ENCODE peak calls at places on chromosomes 1 and 21, in ten cellular contexts. Q is transverse colon, P is dorsolateral prefrontal cortex, V is hepatocyte, K is coronary artery, Y is HFF-Myc, F is tibial artery, Z is heart right ventricle, I is cardiac muscle cell, L is suprapubic skin. R is an unnamed sample.

GRCh38 chr21:26554365-26554764 is 18.7 kb downstream of the CYYR1 start:
- DNase-seq in Q (no peak), P (no peak), V (no peak), K (no peak), Y (no peak), F (no peak), Z (no peak), I (peak), L (no peak), R (no peak)

GRCh38 chr21:45378258-45378966 is 26.6 kb upstream of the COL18A1 start:
- DNase-seq in Q (no peak), P (no peak), V (peak), K (no peak), Y (peak), F (peak), Z (no peak), I (no peak), L (no peak), R (no peak)

GRCh38 chr1:83058327-83058726 is 940.6 kb downstream of the TTLL7 start:
- DNase-seq in Q (no peak), P (no peak), V (no peak), K (no peak), Y (no peak), F (no peak), Z (no peak), I (no peak), L (no peak), R (no peak)

GRCh38 chr1:61050541-61051454 is 31.6 kb upstream of the NFIA start:
- DNase-seq in Q (peak), P (no peak), V (peak), K (no peak), Y (no peak), F (peak), Z (peak), I (peak), L (peak), R (no peak)

GRCh38 chr1:43147625-43148319 is 24.3 kb downstream of the EBNA1BP2 start:
- DNase-seq in Q (peak), P (no peak), V (peak), K (no peak), Y (peak), F (no peak), Z (peak), I (peak), L (no peak), R (no peak)

GRCh38 chr1:167442142-167442848 is 76.0 kb downstream of the CD247 start:
- DNase-seq in Q (peak), P (peak), V (peak), K (no peak), Y (peak), F (peak), Z (peak), I (peak), L (peak), R (no peak)

GRCh38 chr1:26112407-26112775 is 767 bp downstream of the PDIK1L start:
- DNase-seq in Q (no peak), P (no peak), V (no peak), K (no peak), Y (no peak), F (no peak), Z (no peak), I (no peak), L (no peak), R (no peak)

GRCh38 chr1:196698993-196699392 is 47.1 kb downstream of the CFH start:
- DNase-seq in Q (no peak), P (no peak), V (no peak), K (no peak), Y (no peak), F (no peak), Z (no peak), I (no peak), L (no peak), R (no peak)

GRCh38 chr1:246081138-246081702 is 425.9 kb downstream of the SMYD3 start:
- DNase-seq in Q (no peak), P (no peak), V (no peak), K (no peak), Y (no peak), F (no peak), Z (no peak), I (no peak), L (no peak), R (no peak)

GRCh38 chr1:201606581-201606980 is 67.7 kb downstream of the NAV1 start:
- DNase-seq in Q (no peak), P (no peak), V (no peak), K (no peak), Y (no peak), F (no peak), Z (no peak), I (no peak), L (no peak), R (no peak)

GRCh38 chr1:42456754-42457089 is 379 bp downstream of the PPCS start:
- DNase-seq in Q (peak), P (peak), V (peak), K (peak), Y (peak), F (peak), Z (no peak), I (no peak), L (peak), R (no peak)

GRCh38 chr1:178057863-178058576 is 35.9 kb upstream of the RASAL2 start:
- DNase-seq in Q (no peak), P (no peak), V (peak), K (no peak), Y (no peak), F (no peak), Z (peak), I (peak), L (no peak), R (peak)

GRCh38 chr1:46399307-46399706 is 5.2 kb downstream of the FAAH start:
- DNase-seq in Q (no peak), P (no peak), V (no peak), K (no peak), Y (no peak), F (no peak), Z (no peak), I (peak), L (no peak), R (no peak)

GRCh38 chr1:163824490-163824889 is 502.7 kb downstream of the NUF2 start:
- DNase-seq in Q (no peak), P (no peak), V (no peak), K (no peak), Y (no peak), F (no peak), Z (no peak), I (no peak), L (no peak), R (no peak)

GRCh38 chr1:95073446-95073845 is 695 bp upstream of the ALG14 start:
- DNase-seq in Q (no peak), P (no peak), V (no peak), K (no peak), Y (no peak), F (no peak), Z (no peak), I (no peak), L (no peak), R (no peak)

GRCh38 chr1:22452401-22452963 is 831 bp downstream of the ZBTB40 start:
- DNase-seq in Q (peak), P (no peak), V (peak), K (peak), Y (no peak), F (no peak), Z (no peak), I (peak), L (no peak), R (no peak)

GRCh38 chr1:60697204-60697994 is 385.0 kb upstream of the NFIA start:
- DNase-seq in Q (no peak), P (no peak), V (no peak), K (no peak), Y (no peak), F (no peak), Z (no peak), I (no peak), L (no peak), R (no peak)

GRCh38 chr1:156704930-156705320 is 458 bp downstream of the CRABP2 start:
- DNase-seq in Q (peak), P (no peak), V (peak), K (no peak), Y (no peak), F (peak), Z (no peak), I (no peak), L (no peak), R (no peak)

GRCh38 chr1:28577738-28578536 is 14.1 kb upstream of the RAB42 start:
- DNase-seq in Q (no peak), P (no peak), V (no peak), K (no peak), Y (no peak), F (no peak), Z (no peak), I (no peak), L (no peak), R (no peak)

GRCh38 chr21:22842875-22843274 is 1844.7 kb downstream of the NCAM2 start:
- DNase-seq in Q (no peak), P (no peak), V (no peak), K (no peak), Y (no peak), F (no peak), Z (no peak), I (peak), L (no peak), R (no peak)

GRCh38 chr1:1603671-1604373 is 3.9 kb upstream of the FNDC10 start:
- DNase-seq in Q (no peak), P (no peak), V (no peak), K (no peak), Y (no peak), F (no peak), Z (no peak), I (no peak), L (no peak), R (no peak)

GRCh38 chr1:29259802-29260441 is 23.6 kb downstream of the PTPRU start:
- DNase-seq in Q (peak), P (no peak), V (peak), K (no peak), Y (no peak), F (peak), Z (peak), I (peak), L (no peak), R (no peak)

GRCh38 chr1:10530756-10531155 is 56.0 kb downstream of the PEX14 start:
- DNase-seq in Q (no peak), P (no peak), V (no peak), K (no peak), Y (no peak), F (no peak), Z (no peak), I (no peak), L (no peak), R (peak)

GRCh38 chr1:10530281-10530740 is 55.6 kb downstream of the PEX14 start:
- DNase-seq in Q (peak), P (no peak), V (peak), K (no peak), Y (no peak), F (no peak), Z (peak), I (peak), L (no peak), R (no peak)

GRCh38 chr1:10529772-10530171 is 55.0 kb downstream of the PEX14 start:
- DNase-seq in Q (no peak), P (no peak), V (no peak), K (no peak), Y (no peak), F (no peak), Z (no peak), I (no peak), L (no peak), R (no peak)

GRCh38 chr1:10529096-10529495 is 54.3 kb downstream of the PEX14 start:
- DNase-seq in Q (no peak), P (no peak), V (no peak), K (no peak), Y (no peak), F (no peak), Z (no peak), I (no peak), L (no peak), R (no peak)

GRCh38 chr1:10528066-10529014 is 53.6 kb downstream of the PEX14 start:
- DNase-seq in Q (peak), P (no peak), V (peak), K (no peak), Y (no peak), F (no peak), Z (no peak), I (peak), L (no peak), R (peak)
- H3K4me3 ChIP-seq in Q (no peak), P (no peak), V (no peak), K (peak), Y (no peak), F (peak), Z (no peak), I (no peak), L (no peak), R (peak)

DNA sequence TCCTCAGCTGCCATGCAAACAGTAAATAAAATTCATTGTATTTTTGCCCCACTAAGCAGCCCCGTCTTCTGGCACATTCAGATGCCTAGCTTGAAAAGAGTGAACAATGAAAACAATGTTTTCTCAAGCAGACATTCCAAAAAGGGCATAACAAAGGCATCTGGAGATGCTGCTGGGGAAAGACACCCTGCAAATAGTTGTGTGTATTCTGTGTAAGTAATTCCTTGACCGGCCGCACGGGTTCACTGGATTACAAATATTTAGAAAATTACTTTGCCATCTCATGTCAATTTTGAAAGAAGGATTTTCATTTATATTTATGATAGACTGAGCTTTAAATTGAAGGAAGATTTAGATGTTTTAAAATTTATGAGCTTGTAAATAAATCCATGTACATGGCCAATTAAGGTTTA is 142.2 kb downstream of the SLC45A1 start:
- DNase-seq in Q (no peak), P (no peak), V (no peak), K (no peak), Y (no peak), F (no peak), Z (no peak), I (no peak), L (no peak), R (no peak)
- TF ChIP-seq CTCF in Q (no peak), P (peak), V (no peak), K (no peak), Y (no peak), F (no peak), Z (no peak), I (no peak), L (no peak), R (peak)

GRCh38 chr1:146021622-146022402 is at the start of gene HJV:
- DNase-seq in Q (no peak), P (no peak), V (no peak), K (no peak), Y (no peak), F (no peak), Z (no peak), I (no peak), L (peak), R (no peak)
- H3K4me3 ChIP-seq in Q (no peak), P (no peak), V (no peak), K (no peak), Y (no peak), F (no peak), Z (peak), I (no peak), L (no peak), R (no peak)

GRCh38 chr1:151689494-151689893 is 27.1 kb downstream of the CELF3 start:
- DNase-seq in Q (no peak), P (no peak), V (no peak), K (no peak), Y (no peak), F (no peak), Z (no peak), I (no peak), L (no peak), R (no peak)

DNA sequence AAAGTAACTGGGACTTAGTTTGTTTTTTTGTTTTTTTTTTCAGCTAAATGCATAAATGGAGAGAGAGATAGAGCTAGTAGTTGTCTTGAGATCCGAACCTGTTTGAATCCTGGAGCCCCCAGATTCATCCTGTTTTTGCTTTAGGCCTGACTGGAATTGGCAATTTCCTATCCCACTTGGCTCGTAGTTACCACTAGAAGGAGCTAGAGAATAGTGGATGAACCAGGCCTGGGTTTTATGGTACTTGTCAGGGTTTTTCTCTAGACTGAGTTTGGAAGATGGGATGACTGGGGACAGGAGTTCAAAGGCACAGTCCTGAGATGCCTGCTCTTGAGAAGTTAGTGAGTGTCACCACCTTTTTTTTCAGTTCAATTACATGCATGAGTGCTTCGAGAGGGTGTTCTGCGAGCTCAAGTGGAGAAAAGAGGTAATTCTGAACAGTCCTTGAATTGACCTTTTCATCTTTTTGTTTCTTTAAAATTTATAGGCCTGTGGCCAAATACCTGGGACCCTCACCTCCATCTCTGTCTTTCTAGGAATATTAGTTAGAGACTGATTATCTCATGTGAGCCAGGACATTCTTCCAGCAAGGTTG is 23.4 kb downstream of the CELF3 start:
- DNase-seq in Q (no peak), P (no peak), V (peak), K (no peak), Y (no peak), F (no peak), Z (no peak), I (peak), L (no peak), R (no peak)
- TF ChIP-seq CTCF in Q (peak), P (peak), V (peak), K (no peak), Y (peak), F (peak), Z (no peak), I (peak), L (peak), R (peak)

R was measured in AG04449.